ENCODE peak calls at places on chromosomes 16 and 17, in ten cellular contexts. L is suprapubic skin, R is H1, B is stomach, V is upper lobe of left lung, W is transverse colon, D is esophagus muscularis mucosa, J is K562, M is HepG2, C is GM12878. O is an unnamed sample.

GRCh38 chr17:83124871-83125514 is 45.6 kb downstream of the METRNL start:
- DNase-seq in J (no peak), C (no peak), V (no peak), M (no peak), B (no peak), D (no peak), W (no peak), R (no peak), L (peak; percentile 54), O (peak; percentile 59)

GRCh38 chr17:29847527-29847931 is 82.5 kb downstream of the SSH2 start:
- DNase-seq in V (no peak), W (no peak), B (no peak), C (no peak), L (no peak), R (no peak), D (no peak), M (no peak), J (peak; percentile 18), O (no peak)

GRCh38 chr16:47847220-47847970 is 308.4 kb downstream of the ABCC12 start:
- DNase-seq in R (no peak), J (no peak), W (no peak), V (no peak), L (no peak), M (no peak), B (no peak), C (no peak), D (no peak), O (no peak)

GRCh38 chr17:81404557-81405165 is 9.4 kb downstream of the BAHCC1 start:
- DNase-seq in L (no peak), M (no peak), W (peak; percentile 59), R (no peak), V (no peak), C (no peak), B (no peak), D (no peak), J (no peak), O (no peak)

GRCh38 chr16:66926171-66926570 is 836 bp upstream of the RRAD start:
- DNase-seq in D (no peak), W (no peak), C (no peak), B (peak; percentile 40), V (no peak), L (no peak), M (no peak), R (no peak), J (no peak), O (peak; percentile 77)

GRCh38 chr17:33657181-33657580 is 364.1 kb upstream of the ASIC2 start:
- DNase-seq in L (no peak), D (no peak), R (no peak), V (no peak), M (no peak), J (no peak), B (no peak), C (no peak), W (no peak), O (no peak)

GRCh38 chr17:19024101-19025078 is 19.8 kb upstream of the FAM83G start:
- DNase-seq in V (peak; percentile 59), J (no peak), R (no peak), W (no peak), M (no peak), B (no peak), C (no peak), D (no peak), L (peak; percentile 76), O (peak; percentile 30)

GRCh38 chr17:82964851-82965341 is 114.5 kb upstream of the METRNL start:
- DNase-seq in L (no peak), V (no peak), W (no peak), M (no peak), C (no peak), B (no peak), J (no peak), R (no peak), D (no peak), O (no peak)

GRCh38 chr16:66495440-66495839 is 54.5 kb downstream of the TK2 start:
- DNase-seq in W (no peak), L (no peak), M (no peak), B (no peak), V (no peak), R (no peak), C (no peak), D (no peak), J (no peak), O (peak; percentile 41)

GRCh38 chr17:35612924-35613521 is 25.9 kb downstream of the AP2B1 start:
- DNase-seq in M (peak; percentile 48), D (no peak), R (no peak), V (no peak), J (no peak), C (no peak), W (peak; percentile 35), B (peak; percentile 44), L (no peak), O (no peak)

GRCh38 chr17:382644-383533 is 30.3 kb upstream of the RPH3AL start:
- DNase-seq in W (no peak), L (no peak), V (no peak), R (no peak), J (no peak), D (no peak), C (no peak), B (no peak), M (peak; percentile 65), O (peak; percentile 78)

GRCh38 chr16:10668322-10669045 is 26.2 kb downstream of the TEKT5 start:
- DNase-seq in M (peak; percentile 64), L (no peak), V (no peak), D (no peak), C (no peak), R (no peak), B (peak; percentile 33), J (peak; percentile 45), W (no peak), O (no peak)

GRCh38 chr16:22366889-22367288 is 7.5 kb downstream of the CDR2 start:
- DNase-seq in R (no peak), W (no peak), B (no peak), C (no peak), V (no peak), M (no peak), J (no peak), D (no peak), L (no peak), O (no peak)

GRCh38 chr17:17485420-17485819 is 8.6 kb downstream of the MED9 start:
- DNase-seq in V (no peak), D (no peak), L (no peak), W (no peak), M (no peak), J (no peak), R (no peak), B (no peak), C (no peak), O (no peak)

GRCh38 chr17:1697681-1698080 is 12.5 kb downstream of the TLCD2 start:
- DNase-seq in R (no peak), M (no peak), W (no peak), C (no peak), J (no peak), V (no peak), B (no peak), D (no peak), L (no peak), O (no peak)

DNA sequence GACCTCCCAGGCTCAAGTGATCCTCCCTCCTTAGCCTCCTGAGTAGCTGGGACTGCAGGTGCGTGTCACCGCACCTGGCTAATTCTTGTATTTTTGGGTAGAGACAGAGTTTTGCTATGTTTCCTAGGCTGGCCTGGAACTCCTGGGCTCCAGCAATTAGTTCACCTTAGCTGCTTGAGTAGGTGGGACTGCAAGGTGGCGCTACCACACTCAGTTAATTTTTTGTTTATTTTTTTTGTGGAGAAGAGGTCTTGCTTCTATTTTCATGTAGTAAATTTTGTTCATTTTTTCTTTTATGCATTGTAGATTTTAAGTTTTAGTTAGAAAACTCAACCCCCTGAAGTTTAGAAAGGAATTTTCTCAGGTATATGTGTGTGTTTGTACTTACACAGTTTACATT is 21.7 kb downstream of the RNF135 start:
- DNase-seq in R (no peak), M (no peak), J (no peak), C (no peak), V (no peak), W (no peak), B (no peak), L (no peak), D (no peak), O (no peak)
- TF ChIP-seq EP300 in R (no peak), M (no peak), J (no peak), C (no peak), V (no peak), W (no peak), B (no peak), L (no peak), D (no peak), O (no peak)

DNA sequence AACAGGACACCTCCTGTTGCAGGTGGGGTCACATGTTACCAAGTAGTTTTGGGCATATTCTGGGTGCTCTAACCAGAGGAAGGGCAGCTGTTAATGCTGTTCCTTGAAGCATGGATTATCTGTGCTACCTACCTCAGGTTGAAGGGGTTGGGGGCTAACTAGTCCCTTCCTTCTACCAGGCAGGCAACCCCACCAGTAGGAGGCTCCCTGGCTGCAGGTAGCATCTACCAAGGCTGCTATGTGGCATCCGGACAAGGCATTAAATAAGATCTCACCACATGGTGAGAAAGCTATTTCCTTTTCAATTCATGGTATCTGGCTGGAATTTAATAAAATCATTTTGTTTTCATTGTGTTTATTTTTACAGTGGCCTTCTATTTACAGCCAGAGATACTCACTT is 62.5 kb downstream of the CACNG3 start:
- DNase-seq in C (no peak), D (no peak), M (no peak), B (no peak), L (no peak), R (peak; percentile 15), W (no peak), J (no peak), V (no peak), O (no peak)
- TF ChIP-seq POLR2A in C (no peak), D (no peak), M (no peak), B (no peak), L (no peak), R (no peak), W (no peak), J (no peak), V (no peak), O (no peak)

GRCh38 chr16:86503830-86504229 is 6.5 kb upstream of the FOXF1 start:
- DNase-seq in D (no peak), M (no peak), C (no peak), V (no peak), B (no peak), R (no peak), W (no peak), J (no peak), L (no peak), O (peak; percentile 70)
- TF ChIP-seq POLR2AphosphoS5 in D (peak; percentile 1), M (no peak), C (no peak), V (no peak), B (no peak), R (no peak), W (no peak), J (no peak), L (no peak), O (no peak)

DNA sequence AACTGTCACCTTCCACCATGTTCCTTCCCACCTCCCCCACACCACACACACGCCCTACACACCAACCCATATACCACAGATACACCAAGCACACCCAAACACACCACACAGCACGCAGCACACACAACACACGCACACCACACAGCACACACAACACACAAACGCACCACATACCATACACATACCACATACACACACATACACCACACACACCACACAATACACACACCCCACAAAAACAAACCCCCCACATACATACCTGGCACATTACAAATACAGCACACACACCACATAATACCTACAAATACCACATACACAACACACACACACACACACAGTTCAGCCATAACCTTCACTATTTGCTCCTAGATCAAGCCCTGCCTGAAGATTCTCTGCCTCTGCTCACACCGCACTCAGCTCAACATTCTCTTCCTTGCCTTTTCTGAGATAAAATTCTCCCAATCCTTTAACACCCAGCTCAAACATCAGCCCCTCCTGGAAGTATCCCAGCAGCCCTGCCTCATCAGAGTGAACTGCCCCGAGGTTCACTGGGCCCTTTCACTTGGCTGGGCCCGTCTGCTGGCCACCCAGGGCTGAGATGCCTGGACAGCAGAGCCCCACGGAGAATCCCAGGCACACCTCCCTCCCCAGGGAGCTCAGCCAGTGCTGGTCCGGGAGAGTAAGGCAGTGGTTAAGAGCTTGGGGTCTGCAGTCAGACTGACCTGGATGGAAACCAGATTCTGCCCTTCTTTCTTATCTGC is 31.9 kb upstream of the CPNE2 start:
- DNase-seq in B (no peak), J (no peak), R (no peak), W (no peak), M (no peak), L (no peak), C (no peak), D (no peak), V (no peak), O (no peak)
- TF ChIP-seq EP300 in B (no peak), J (no peak), R (no peak), W (no peak), M (no peak), L (no peak), C (no peak), D (no peak), V (no peak), O (no peak)

O was measured in sigmoid colon.